ENCODE peak calls at places on chromosomes 12 and 14, in seven cellular contexts. H is aorta; U is body of pancreas; W is CD8-positive, alpha-beta T cell; R is Peyer's patch; Y is GM23248; E is left ventricle myocardium inferior. Q is an unnamed sample.
A peak's percentile ranks its signal among the peaks of the same experiment; 100 is the strongest.

GRCh38 chr14:91364524-91365270 is 52.9 kb downstream of the CCDC88C start:
- DNase-seq in Y (no peak), R (no peak), E (no peak), H (peak; percentile 50), U (no peak), W (no peak), Q (no peak)

GRCh38 chr14:91980157-91980556 is 32.7 kb upstream of the FBLN5 start:
- DNase-seq in H (no peak), W (no peak), R (no peak), U (no peak), Y (peak; percentile 95), E (no peak), Q (no peak)

GRCh38 chr14:75562048-75562447 is 16.4 kb upstream of the FLVCR2 start:
- DNase-seq in E (no peak), H (no peak), R (no peak), W (no peak), Y (peak; percentile 31), U (no peak), Q (no peak)

GRCh38 chr12:75623631-75624118 is 112.3 kb upstream of the KRR1 start:
- DNase-seq in E (no peak), H (no peak), Y (peak; percentile 38), R (no peak), W (no peak), U (no peak), Q (no peak)

GRCh38 chr12:93603762-93604161 is 31.3 kb downstream of the SOCS2 start:
- DNase-seq in R (no peak), Y (no peak), W (no peak), U (no peak), H (no peak), E (no peak), Q (no peak)

GRCh38 chr14:98185036-98185435 is 1087.0 kb downstream of the BCL11B start:
- DNase-seq in Y (no peak), R (no peak), W (no peak), E (no peak), H (no peak), U (no peak), Q (no peak)

GRCh38 chr12:11702959-11703358 is 53.5 kb downstream of the ETV6 start:
- DNase-seq in U (no peak), E (no peak), Y (no peak), R (no peak), H (no peak), W (no peak), Q (no peak)

GRCh38 chr14:74324945-74325361 is 22.2 kb upstream of the ABCD4 start:
- DNase-seq in Y (peak; percentile 63), U (no peak), E (no peak), W (no peak), R (no peak), H (no peak), Q (no peak)

GRCh38 chr14:105142651-105143450 is 25.7 kb downstream of the JAG2 start:
- DNase-seq in W (no peak), E (no peak), R (no peak), H (peak; percentile 74), Y (no peak), U (no peak), Q (no peak)

GRCh38 chr12:52314511-52314910 is 6.7 kb downstream of the KRT83 start:
- DNase-seq in Y (no peak), W (no peak), H (no peak), R (no peak), E (no peak), U (no peak), Q (no peak)

GRCh38 chr12:50132505-50133135 is 20.6 kb downstream of the COX14 start:
- DNase-seq in R (no peak), H (no peak), U (no peak), Y (peak; percentile 59), W (no peak), E (no peak), Q (no peak)

GRCh38 chr12:42725839-42726238 is 136.3 kb upstream of the PRICKLE1 start:
- DNase-seq in W (no peak), Y (peak; percentile 75), R (no peak), E (no peak), U (no peak), H (no peak), Q (no peak)

GRCh38 chr12:63862187-63863107 is 17.9 kb downstream of the SRGAP1 start:
- DNase-seq in R (no peak), E (no peak), W (no peak), H (no peak), Y (peak; percentile 67), U (peak; percentile 76), Q (no peak)

GRCh38 chr12:59067068-59067467 is 146.8 kb upstream of the LRIG3 start:
- DNase-seq in W (no peak), H (no peak), Y (peak; percentile 73), U (no peak), E (no peak), R (no peak), Q (no peak)

GRCh38 chr14:100849432-100849831 is 23.5 kb downstream of the MEG3 start:
- DNase-seq in R (no peak), E (no peak), Y (peak; percentile 71), U (no peak), W (no peak), H (no peak), Q (no peak)

GRCh38 chr12:104957388-104958008 is 592 bp downstream of the SLC41A2 start:
- DNase-seq in R (peak; percentile 47), U (no peak), W (peak; percentile 29), E (peak; percentile 18), Y (peak; percentile 55), H (no peak), Q (no peak)

GRCh38 chr14:100522616-100523021 is 64.6 kb downstream of the BEGAIN start:
- DNase-seq in U (no peak), H (no peak), R (no peak), E (peak; percentile 9), W (no peak), Y (peak; percentile 16), Q (no peak)

GRCh38 chr14:38290601-38291190 is 34.8 kb upstream of the CLEC14A start:
- DNase-seq in U (no peak), Y (peak; percentile 94), W (no peak), E (no peak), H (no peak), R (no peak), Q (no peak)

GRCh38 chr12:44972746-44973421 is 78.0 kb downstream of the DBX2 start:
- DNase-seq in H (no peak), R (no peak), W (no peak), U (no peak), E (no peak), Y (peak; percentile 39), Q (peak; percentile 45)

GRCh38 chr14:71321556-71322315 is 414.5 kb downstream of the PCNX1 start:
- DNase-seq in R (no peak), U (peak; percentile 21), W (no peak), Y (peak; percentile 84), E (no peak), H (no peak), Q (no peak)

GRCh38 chr12:112985655-112986290 is 7.5 kb downstream of the OAS2 start:
- DNase-seq in U (no peak), H (no peak), E (no peak), Y (no peak), R (no peak), W (no peak), Q (no peak)

GRCh38 chr12:121295123-121295745 is 1.3 kb downstream of the CAMKK2 start:
- DNase-seq in H (no peak), W (no peak), U (no peak), R (no peak), Y (no peak), E (no peak), Q (no peak)

GRCh38 chr14:73239463-73240241 is 2.3 kb downstream of the PAPLN start:
- DNase-seq in Y (peak; percentile 71), W (no peak), E (peak; percentile 51), U (peak; percentile 54), R (no peak), H (peak; percentile 81), Q (no peak)
- H3K4me1 ChIP-seq in Y (peaks cover 17% of the 10 kb centered on the region), W (peaks cover 10% of the 10 kb centered on the region), E (peaks cover 43% of the 10 kb centered on the region), U (peaks cover 29% of the 10 kb centered on the region), R (peaks cover 32% of the 10 kb centered on the region), H (no peaks in the 10 kb centered on the region), Q (peaks cover 7% of the 10 kb centered on the region)

GRCh38 chr14:57847096-57847495 is 18.8 kb downstream of the SLC35F4 start:
- DNase-seq in H (no peak), W (no peak), U (no peak), Y (peak; percentile 75), R (no peak), E (no peak), Q (no peak)

GRCh38 chr14:57846631-57847030 is 19.3 kb downstream of the SLC35F4 start:
- DNase-seq in Y (no peak), U (no peak), R (no peak), E (no peak), H (no peak), W (no peak), Q (no peak)

GRCh38 chr14:57848353-57848752 is 17.5 kb downstream of the SLC35F4 start:
- DNase-seq in H (no peak), R (no peak), E (no peak), U (no peak), Y (peak; percentile 83), W (no peak), Q (no peak)

GRCh38 chr14:57848786-57849185 is 17.1 kb downstream of the SLC35F4 start:
- DNase-seq in R (no peak), Y (peak; percentile 48), E (no peak), U (no peak), H (no peak), W (no peak), Q (no peak)

GRCh38 chr14:57845802-57846531 is 19.9 kb downstream of the SLC35F4 start:
- DNase-seq in R (no peak), W (no peak), E (no peak), Y (peak; percentile 58), H (no peak), U (no peak), Q (no peak)
- H3K4me3 ChIP-seq in R (no peak overlapping the region), W (no peak overlapping the region), E (no peak overlapping the region), Y (no peak overlapping the region), H (no peak overlapping the region), U (no peak overlapping the region), Q (no peak overlapping the region)

GRCh38 chr12:132483208-132483607 is 6.7 kb upstream of the FBRSL1 start:
- DNase-seq in Y (no peak), E (no peak), U (no peak), W (no peak), H (no peak), R (no peak), Q (no peak)
- H3K27me3 ChIP-seq in Y (peaks cover 4% of the 10 kb centered on the region), E (peaks cover 50% of the 10 kb centered on the region), U (no peaks in the 10 kb centered on the region), W (no peaks in the 10 kb centered on the region), H (no peaks in the 10 kb centered on the region), R (no peaks in the 10 kb centered on the region), Q (peaks cover 25% of the 10 kb centered on the region)

GRCh38 chr14:76727403-76727802 is 33.9 kb upstream of the VASH1 start:
- DNase-seq in W (no peak), R (no peak), E (no peak), Y (no peak), H (no peak), U (no peak), Q (no peak)

GRCh38 chr14:76729195-76729594 is 32.1 kb upstream of the VASH1 start:
- DNase-seq in E (no peak), H (no peak), W (no peak), Y (no peak), R (no peak), U (no peak), Q (no peak)

GRCh38 chr14:76724827-76725550 is 36.3 kb upstream of the VASH1 start:
- DNase-seq in W (no peak), H (no peak), U (no peak), E (no peak), Y (no peak), R (no peak), Q (no peak)

GRCh38 chr14:76729953-76730505 is 31.2 kb upstream of the VASH1 start:
- DNase-seq in Y (no peak), R (no peak), W (no peak), H (no peak), E (no peak), U (no peak), Q (no peak)

GRCh38 chr14:76726551-76726961 is 34.7 kb upstream of the VASH1 start:
- DNase-seq in U (no peak), W (no peak), H (no peak), R (no peak), E (peak; percentile 27), Y (no peak), Q (no peak)
- H3K4me1 ChIP-seq in U (no peaks in the 10 kb centered on the region), W (no peaks in the 10 kb centered on the region), H (no peaks in the 10 kb centered on the region), R (no peaks in the 10 kb centered on the region), E (peaks cover 57% of the 10 kb centered on the region), Y (no peaks in the 10 kb centered on the region), Q (no peaks in the 10 kb centered on the region)